ENCODE peak calls at places on chromosomes 5 and 9, in eight cellular contexts. C is GM13976; H is astrocyte of the spinal cord; Y is stimulated activated CD8-positive, alpha-beta memory T cell treated with anti-CD3 and anti-CD28 coated beads, Interleukin-4, amount 100 ng/mL, for 48 hours; E is GM12865; T is IMR-90; X is SJSA1; V is activated effector memory CD4-positive, alpha-beta T cell treated with anti-CD3 and anti-CD28 coated beads, Interleukin-2, amount 50 U/mL, for 16 hours. W is an unnamed sample.
A peak's percentile ranks its signal among the peaks of the same experiment; 100 is the strongest.

GRCh38 chr9:119003882-119004617 is 365.2 kb downstream of the BRINP1 start:
- DNase-seq in C (no peak), H (no peak), Y (no peak), E (no peak), T (no peak), X (no peak), V (no peak), W (no peak)

GRCh38 chr5:57499262-57500050 is 16.8 kb upstream of the ACTBL2 start:
- DNase-seq in C (peak; percentile 33), H (peak; percentile 72), Y (no peak), E (peak; percentile 62), T (peak; percentile 69), X (peak; percentile 73), V (no peak), W (peak; percentile 70)

GRCh38 chr5:156934450-156935211 is 28.4 kb downstream of the TIMD4 start:
- DNase-seq in C (no peak), H (no peak), Y (peak; percentile 71), E (peak; percentile 75), T (no peak), X (no peak), V (peak; percentile 76), W (no peak)

GRCh38 chr9:115126406-115126805 is 8.4 kb upstream of the TNC start:
- DNase-seq in C (no peak), H (no peak), Y (no peak), E (no peak), T (no peak), X (no peak), V (no peak), W (no peak)

GRCh38 chr5:143249851-143250250 is 153.6 kb downstream of the NR3C1 start:
- DNase-seq in C (no peak), H (no peak), Y (no peak), E (no peak), T (peak; percentile 26), X (no peak), V (no peak), W (no peak)

GRCh38 chr9:95429096-95429495 is 87.7 kb downstream of the PTCH1 start:
- DNase-seq in C (no peak), H (peak; percentile 53), Y (no peak), E (no peak), T (peak; percentile 72), X (no peak), V (no peak), W (no peak)

GRCh38 chr9:76654051-76654461 is 110.2 kb upstream of the PCA3 start:
- DNase-seq in C (no peak), H (no peak), Y (no peak), E (no peak), T (no peak), X (peak; percentile 76), V (no peak), W (no peak)

GRCh38 chr5:81980598-81981260 is 8.9 kb downstream of the ATG10 start:
- DNase-seq in C (no peak), H (no peak), Y (no peak), E (no peak), T (no peak), X (no peak), V (no peak), W (no peak)

GRCh38 chr9:74824654-74825053 is 63.1 kb downstream of the TRPM6 start:
- DNase-seq in C (no peak), H (peak; percentile 34), Y (no peak), E (no peak), T (no peak), X (no peak), V (no peak), W (peak; percentile 92)

GRCh38 chr9:115952667-115953316 is 200.8 kb upstream of the PAPPA start:
- DNase-seq in C (no peak), H (peak; percentile 68), Y (no peak), E (no peak), T (peak; percentile 88), X (peak; percentile 71), V (no peak), W (peak; percentile 78)

GRCh38 chr9:137077758-137078693 is 709 bp downstream of the UAP1L1 start:
- DNase-seq in C (peak; percentile 54), H (no peak), Y (peak; percentile 65), E (peak; percentile 66), T (no peak), X (no peak), V (peak; percentile 74), W (no peak)

GRCh38 chr9:86946712-86947145 is 577 bp downstream of the GAS1 start:
- DNase-seq in C (peak; percentile 40), H (peak; percentile 62), Y (peak; percentile 60), E (peak; percentile 30), T (no peak), X (peak; percentile 51), V (peak; percentile 78), W (peak; percentile 36)

GRCh38 chr5:144230806-144231205 is 60.1 kb downstream of the KCTD16 start:
- DNase-seq in C (no peak), H (no peak), Y (no peak), E (no peak), T (no peak), X (no peak), V (no peak), W (no peak)

GRCh38 chr9:69121155-69122085 is 52.7 kb upstream of the TJP2 start:
- DNase-seq in C (peak; percentile 73), H (peak; percentile 17), Y (peak; percentile 44), E (peak; percentile 32), T (peak; percentile 31), X (peak; percentile 44), V (peak; percentile 69), W (peak; percentile 7)

GRCh38 chr5:93250431-93250830 is 330.6 kb downstream of the NR2F1-AS1 start:
- DNase-seq in C (no peak), H (peak; percentile 37), Y (no peak), E (no peak), T (no peak), X (no peak), V (no peak), W (no peak)

GRCh38 chr5:170623576-170624181 is 119.9 kb downstream of the KCNIP1 start:
- DNase-seq in C (peak; percentile 58), H (peak; percentile 59), Y (peak; percentile 71), E (peak; percentile 59), T (peak; percentile 52), X (peak; percentile 58), V (peak; percentile 66), W (no peak)

GRCh38 chr5:22314548-22314947 is 538.6 kb downstream of the CDH12 start:
- DNase-seq in C (no peak), H (no peak), Y (no peak), E (no peak), T (no peak), X (no peak), V (no peak), W (no peak)

GRCh38 chr5:130836729-130837660 is 328.1 kb downstream of the HINT1 start:
- DNase-seq in C (no peak), H (peak; percentile 35), Y (no peak), E (peak; percentile 23), T (no peak), X (peak; percentile 24), V (no peak), W (no peak)

GRCh38 chr5:105956456-105957177 is 1714.1 kb downstream of the EFNA5 start:
- DNase-seq in C (no peak), H (peak; percentile 36), Y (no peak), E (no peak), T (peak; percentile 35), X (peak; percentile 62), V (no peak), W (no peak)

GRCh38 chr9:135864447-135865049 is 42.8 kb downstream of the CAMSAP1 start:
- DNase-seq in C (peak; percentile 81), H (peak; percentile 50), Y (peak; percentile 91), E (peak; percentile 56), T (peak; percentile 43), X (peak; percentile 35), V (peak; percentile 90), W (peak; percentile 42)

GRCh38 chr5:144169904-144170275 is 569 bp downstream of the YIPF5 start:
- DNase-seq in C (no peak), H (no peak), Y (no peak), E (no peak), T (no peak), X (no peak), V (no peak), W (no peak)

GRCh38 chr9:126985870-126986498 is 71.4 kb downstream of the RALGPS1 start:
- DNase-seq in C (peak; percentile 30), H (peak; percentile 80), Y (peak; percentile 82), E (peak; percentile 92), T (peak; percentile 17), X (peak; percentile 15), V (peak; percentile 91), W (peak; percentile 31)

GRCh38 chr9:101508203-101508602 is 25.4 kb upstream of the RNF20 start:
- DNase-seq in C (no peak), H (no peak), Y (no peak), E (no peak), T (peak; percentile 51), X (no peak), V (no peak), W (no peak)

GRCh38 chr5:154811653-154812465 is 38.5 kb downstream of the FAXDC2 start:
- DNase-seq in C (peak; percentile 77), H (peak; percentile 74), Y (peak; percentile 73), E (peak; percentile 75), T (peak; percentile 76), X (peak; percentile 52), V (peak; percentile 83), W (peak; percentile 61)

GRCh38 chr5:57302164-57302563 is 128.3 kb downstream of the GPBP1 start:
- DNase-seq in C (no peak), H (peak; percentile 71), Y (peak; percentile 69), E (peak; percentile 51), T (peak; percentile 56), X (peak; percentile 68), V (peak; percentile 73), W (peak; percentile 79)

GRCh38 chr5:62974623-62975022 is 396.0 kb downstream of the LRRC70 start:
- DNase-seq in C (no peak), H (no peak), Y (no peak), E (no peak), T (no peak), X (no peak), V (no peak), W (no peak)

GRCh38 chr5:9617191-9617590 is 13.0 kb downstream of the TAS2R1 start:
- DNase-seq in C (no peak), H (no peak), Y (no peak), E (no peak), T (no peak), X (no peak), V (no peak), W (peak; percentile 7)

GRCh38 chr9:33132249-33132772 is 34.8 kb downstream of the B4GALT1 start:
- DNase-seq in C (no peak), H (peak; percentile 65), Y (no peak), E (no peak), T (peak; percentile 90), X (no peak), V (peak; percentile 16), W (peak; percentile 62)

GRCh38 chr5:27124590-27124989 is 86.2 kb upstream of the CDH9 start:
- DNase-seq in C (peak; percentile 15), H (peak; percentile 27), Y (no peak), E (no peak), T (peak; percentile 1), X (no peak), V (no peak), W (peak; percentile 54)

GRCh38 chr5:172410839-172411238 is 43.5 kb downstream of the SH3PXD2B start:
- DNase-seq in C (no peak), H (peak; percentile 58), Y (no peak), E (no peak), T (peak; percentile 52), X (no peak), V (no peak), W (no peak)

GRCh38 chr9:121559183-121559582 is 59.5 kb upstream of the GGTA1 start:
- DNase-seq in C (no peak), H (peak; percentile 43), Y (no peak), E (peak; percentile 77), T (peak; percentile 66), X (peak; percentile 7), V (no peak), W (peak; percentile 57)

GRCh38 chr9:69168709-69169217 is 5.3 kb upstream of the TJP2 start:
- DNase-seq in C (peak; percentile 58), H (no peak), Y (peak; percentile 75), E (peak; percentile 78), T (peak; percentile 82), X (no peak), V (peak; percentile 84), W (no peak)

GRCh38 chr9:37262410-37262809 is 142.0 kb downstream of the ZCCHC7 start:
- DNase-seq in C (no peak), H (peak; percentile 28), Y (no peak), E (peak; percentile 13), T (peak; percentile 49), X (no peak), V (no peak), W (peak; percentile 25)

GRCh38 chr5:137185193-137185592 is 313.9 kb downstream of the SPOCK1 start:
- DNase-seq in C (no peak), H (no peak), Y (no peak), E (no peak), T (no peak), X (no peak), V (no peak), W (no peak)